ENCODE peak calls at places on chromosomes 2 and 18, in five cellular contexts. O is fibroblast of the conjunctiva, S is Daoy, M is cardiac muscle cell, L is GM06990. C is an unnamed sample.

GRCh38 chr18:5582849-5583667 is 39.3 kb upstream of the EPB41L3 start:
- DNase-seq in O (no peak), S (peak; percentile 63), M (peak; percentile 18), L (no peak), C (peak; percentile 75)

GRCh38 chr18:74310411-74310810 is 5.2 kb upstream of the C18orf63 start:
- DNase-seq in O (no peak), S (peak; percentile 33), M (no peak), L (no peak), C (peak; percentile 65)

GRCh38 chr2:197229509-197230458 is 80.8 kb downstream of the ANKRD44 start:
- DNase-seq in O (no peak), S (peak; percentile 13), M (no peak), L (no peak), C (peak; percentile 44)

GRCh38 chr2:10833021-10833420 is 20.4 kb upstream of the PDIA6 start:
- DNase-seq in O (no peak), S (no peak), M (no peak), L (no peak), C (no peak)

GRCh38 chr18:49613741-49614151 is 51.9 kb downstream of the LIPG start:
- DNase-seq in O (no peak), S (no peak), M (no peak), L (no peak), C (no peak)

GRCh38 chr2:221018262-221018661 is 553.8 kb downstream of the EPHA4 start:
- DNase-seq in O (no peak), S (no peak), M (no peak), L (no peak), C (no peak)

GRCh38 chr18:8116346-8117007 is 492.8 kb upstream of the RAB12 start:
- DNase-seq in O (no peak), S (peak; percentile 35), M (no peak), L (no peak), C (no peak)

GRCh38 chr2:106107509-106108131 is 86.5 kb downstream of the UXS1 start:
- DNase-seq in O (no peak), S (peak; percentile 54), M (no peak), L (peak; percentile 52), C (no peak)

GRCh38 chr18:49878996-49879585 is 65.8 kb upstream of the ACAA2 start:
- DNase-seq in O (no peak), S (no peak), M (no peak), L (no peak), C (no peak)

GRCh38 chr18:328928-329327 is 61.1 kb upstream of the THOC1 start:
- DNase-seq in O (no peak), S (no peak), M (no peak), L (no peak), C (no peak)

GRCh38 chr2:197167608-197168287 is 142.8 kb downstream of the ANKRD44 start:
- DNase-seq in O (no peak), S (no peak), M (no peak), L (no peak), C (no peak)

C was measured in MV-4-11.